ENCODE peak calls at places on chromosome 1, in five cellular contexts. D is kidney epithelial cell; S is naive thymus-derived CD4-positive, alpha-beta T cell; F is effector memory CD4-positive, alpha-beta T cell; I is GM06990. W is an unnamed sample.

GRCh38 chr1:64043976-64044375 is 159.4 kb upstream of the UBE2U start:
- DNase-seq in S (no peak), F (no peak), D (no peak), I (no peak), W (no peak)

GRCh38 chr1:28127617-28128257 is 39.3 kb upstream of the EYA3 start:
- DNase-seq in F (no peak), S (no peak), I (peak), D (no peak), W (no peak)

GRCh38 chr1:156012051-156012817 is 8.5 kb downstream of the SSR2 start:
- DNase-seq in S (no peak), F (no peak), D (no peak), I (peak), W (no peak)

GRCh38 chr1:241964550-241965241 is 7.1 kb downstream of the BECN2 start:
- DNase-seq in F (no peak), I (no peak), D (no peak), S (no peak), W (no peak)

GRCh38 chr1:205543351-205544305 is 39.2 kb downstream of the CDK18 start:
- DNase-seq in I (no peak), D (peak), S (peak), F (no peak), W (peak)

GRCh38 chr1:54604572-54605370 is 18.6 kb downstream of the FAM151A start:
- DNase-seq in I (no peak), S (no peak), D (no peak), F (no peak), W (no peak)

GRCh38 chr1:201640624-201641023 is 101.7 kb downstream of the NAV1 start:
- DNase-seq in I (no peak), F (no peak), D (no peak), S (no peak), W (no peak)

GRCh38 chr1:233614743-233615521 is 1.0 kb downstream of the KCNK1 start:
- DNase-seq in D (no peak), I (peak), F (no peak), S (no peak), W (no peak)

GRCh38 chr1:16371725-16372124 is 4.7 kb downstream of the SZRD1 start:
- DNase-seq in F (no peak), I (no peak), D (peak), S (no peak), W (no peak)

GRCh38 chr1:237045278-237046016 is 3.5 kb downstream of the RYR2 start:
- DNase-seq in D (no peak), I (no peak), F (no peak), S (no peak), W (no peak)

GRCh38 chr1:89068291-89068690 is 3.3 kb upstream of the GBP1 start:
- DNase-seq in D (no peak), I (no peak), F (no peak), S (no peak), W (no peak)

GRCh38 chr1:44620072-44620471 is 54.2 kb downstream of the TMEM53 start:
- DNase-seq in F (no peak), I (no peak), D (no peak), S (no peak), W (no peak)

GRCh38 chr1:44616284-44616990 is 57.8 kb downstream of the TMEM53 start:
- DNase-seq in F (no peak), D (no peak), I (no peak), S (no peak), W (no peak)

GRCh38 chr1:44619261-44619900 is 54.9 kb downstream of the TMEM53 start:
- DNase-seq in D (peak), S (no peak), I (no peak), F (no peak), W (no peak)

GRCh38 chr1:44616991-44617702 is 57.1 kb downstream of the TMEM53 start:
- DNase-seq in I (no peak), D (no peak), S (no peak), F (no peak), W (no peak)

DNA sequence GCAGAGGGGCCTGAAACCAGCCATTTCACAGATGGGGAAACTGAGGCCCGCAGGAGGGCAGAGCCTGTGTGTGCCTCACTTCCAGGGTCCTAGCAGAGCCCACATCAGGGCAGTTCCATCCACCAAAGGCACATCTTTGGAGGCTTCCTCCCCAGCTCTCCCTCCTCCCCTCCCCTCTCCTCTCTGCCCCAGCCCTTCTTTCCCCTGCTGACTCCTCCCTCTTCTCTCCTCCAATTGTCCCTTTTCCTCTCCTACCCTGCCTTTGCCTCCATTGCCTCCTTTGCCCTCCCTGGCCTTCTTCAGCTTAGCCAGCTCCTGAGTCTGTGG is 56.6 kb downstream of the TMEM53 start:
- DNase-seq in D (no peak), I (no peak), F (no peak), S (no peak), W (no peak)
- H3K4me3 ChIP-seq in D (no peak), I (no peak), F (no peak), S (no peak), W (no peak)

GRCh38 chr1:143497374-143497747 is 474.4 kb downstream of the FAM72C start:
- DNase-seq in I (no peak), S (peak), D (no peak), F (peak), W (no peak)
- H3K4me3 ChIP-seq in I (no peak), S (no peak), D (peak), F (no peak), W (no peak)

GRCh38 chr1:227766653-227767277 is 31.5 kb downstream of the SNAP47 start:
- DNase-seq in I (no peak), F (no peak), S (no peak), D (no peak), W (no peak)
- H3K4me3 ChIP-seq in I (no peak), F (peak), S (peak), D (no peak), W (no peak)

DNA sequence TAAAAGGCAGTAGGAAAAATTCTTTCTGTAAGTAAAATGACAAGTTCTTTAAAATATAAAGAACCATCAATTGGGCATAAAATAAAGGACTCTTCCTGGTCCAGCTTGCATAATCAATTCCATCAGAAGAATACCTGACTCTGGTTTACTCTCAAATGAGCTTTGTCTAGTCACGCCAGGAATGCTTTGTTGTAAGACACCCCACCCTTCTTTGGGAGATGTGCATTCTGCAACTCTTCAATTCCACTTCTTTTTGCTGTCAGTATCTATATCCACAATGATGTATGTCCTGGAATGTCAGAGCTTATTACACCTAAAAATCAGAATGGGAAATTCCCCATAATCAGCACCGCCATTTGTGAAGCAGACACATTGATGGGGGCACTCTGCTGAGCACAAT is 76.1 kb downstream of the PTPN14 start:
- DNase-seq in S (no peak), I (no peak), D (no peak), F (no peak), W (peak)
- H3K4me3 ChIP-seq in S (no peak), I (no peak), D (no peak), F (no peak), W (peak)

GRCh38 chr1:96515925-96516324 is 205.7 kb upstream of the PTBP2 start:
- DNase-seq in D (no peak), F (no peak), I (no peak), S (no peak), W (no peak)
- H3K4me3 ChIP-seq in D (no peak), F (no peak), I (no peak), S (no peak), W (no peak)